ENCODE peak calls at places on chromosomes 7 and 10, in ten cellular contexts. M is A549, W is IMR-90, X is breast epithelium, D is H54, S is GM12891, K is HCT116, B is sigmoid colon, L is heart left ventricle, I is H1. R is an unnamed sample.

GRCh38 chr7:66140924-66141323 is 26.3 kb downstream of the CRCP start:
- DNase-seq in M (no peak), W (peak), X (peak), D (no peak), S (no peak), K (no peak), B (peak), L (peak), I (no peak), R (peak)

GRCh38 chr7:20351901-20352300 is 21.2 kb downstream of the ITGB8 start:
- DNase-seq in M (no peak), W (peak), X (no peak), D (no peak), S (no peak), K (no peak), B (no peak), L (no peak), I (no peak), R (no peak)

GRCh38 chr10:7477538-7478334 is 66.9 kb upstream of the SFMBT2 start:
- DNase-seq in M (no peak), W (no peak), X (no peak), D (no peak), S (no peak), K (no peak), B (no peak), L (no peak), I (no peak), R (no peak)

GRCh38 chr7:142250705-142251104 is 7.2 kb downstream of the PRSS58 start:
- DNase-seq in M (no peak), W (no peak), X (no peak), D (peak), S (no peak), K (no peak), B (no peak), L (no peak), I (no peak), R (no peak)

GRCh38 chr10:31762306-31762705 is 166.3 kb downstream of the ARHGAP12 start:
- DNase-seq in M (no peak), W (no peak), X (no peak), D (no peak), S (no peak), K (no peak), B (no peak), L (no peak), I (no peak), R (no peak)

GRCh38 chr7:79308176-79308575 is 145.3 kb downstream of the MAGI2 start:
- DNase-seq in M (peak), W (no peak), X (peak), D (no peak), S (no peak), K (peak), B (no peak), L (no peak), I (no peak), R (peak)

GRCh38 chr7:154167051-154167450 is 114.9 kb downstream of the DPP6 start:
- DNase-seq in M (no peak), W (no peak), X (no peak), D (no peak), S (no peak), K (no peak), B (no peak), L (no peak), I (no peak), R (no peak)

GRCh38 chr7:149625339-149625946 is 127.8 kb upstream of the ZNF746 start:
- DNase-seq in M (peak), W (peak), X (peak), D (no peak), S (peak), K (peak), B (peak), L (peak), I (peak), R (no peak)

GRCh38 chr7:95396136-95397032 is at the start of gene PON3:
- DNase-seq in M (peak), W (no peak), X (peak), D (no peak), S (no peak), K (peak), B (peak), L (peak), I (peak), R (peak)

GRCh38 chr10:15472431-15473400 is 101.6 kb upstream of the FAM171A1 start:
- DNase-seq in M (no peak), W (peak), X (no peak), D (no peak), S (no peak), K (no peak), B (no peak), L (no peak), I (peak), R (no peak)

GRCh38 chr7:1542329-1542728 is 11.8 kb downstream of the MAFK start:
- DNase-seq in M (no peak), W (no peak), X (no peak), D (no peak), S (no peak), K (no peak), B (no peak), L (no peak), I (no peak), R (no peak)

GRCh38 chr10:32958085-32958991 is at the start of gene ITGB1:
- DNase-seq in M (peak), W (peak), X (peak), D (peak), S (peak), K (peak), B (peak), L (peak), I (peak), R (peak)
- TF ChIP-seq POLR2A in M (peak), W (peak), X (peak), D (peak), S (no peak), K (no peak), B (peak), L (peak), I (peak), R (peak)

GRCh38 chr7:77415822-77416620 is at the start of gene GSAP:
- DNase-seq in M (peak), W (no peak), X (peak), D (peak), S (peak), K (no peak), B (peak), L (peak), I (peak), R (peak)
- TF ChIP-seq POLR2A in M (peak), W (no peak), X (no peak), D (peak), S (peak), K (no peak), B (no peak), L (no peak), I (no peak), R (no peak)

DNA sequence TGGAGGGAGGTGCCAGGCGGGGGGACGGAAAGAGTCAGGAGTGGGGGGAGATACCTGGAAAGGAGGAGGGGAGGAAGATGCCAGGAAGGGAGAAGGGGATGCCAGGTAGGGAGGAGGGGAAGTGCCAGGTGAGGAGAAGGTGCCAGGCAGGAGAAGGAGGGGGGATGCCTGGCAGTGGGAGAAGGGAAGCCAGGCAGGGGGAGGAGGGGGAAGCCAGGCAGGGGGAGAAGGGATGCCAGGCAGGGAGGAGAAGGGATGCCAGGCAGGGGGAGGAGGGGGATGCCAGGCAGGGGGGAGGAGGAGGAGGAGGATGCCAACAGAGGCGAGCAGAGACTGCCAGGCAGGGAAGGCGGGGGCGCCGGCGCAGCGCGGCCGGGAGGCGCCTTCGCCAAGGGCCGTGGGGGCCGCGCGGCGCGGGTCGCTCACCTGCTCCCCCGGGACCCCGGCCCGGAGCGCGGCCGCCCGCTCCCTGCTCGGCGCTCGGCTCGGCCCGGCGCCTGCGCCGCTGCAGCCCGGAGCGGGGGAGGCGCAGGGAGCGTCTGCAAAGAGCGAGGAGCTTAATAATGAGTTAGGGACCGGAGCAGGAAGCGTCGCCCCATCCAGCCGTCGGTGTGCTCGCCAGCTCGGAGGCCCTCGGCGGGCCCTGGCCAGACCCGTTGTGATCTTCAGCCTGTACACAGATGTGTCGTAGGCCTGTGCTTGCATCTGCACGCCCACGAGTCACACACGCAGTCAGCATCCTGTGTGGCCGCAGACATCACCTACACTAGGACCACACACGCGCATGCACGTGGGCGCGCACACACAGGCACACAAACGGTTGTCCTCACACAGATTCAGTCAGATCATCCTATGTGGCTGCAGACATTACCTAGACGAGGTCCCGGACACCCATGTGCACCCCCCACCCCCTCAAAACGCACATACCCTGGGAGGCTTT is 28.4 kb upstream of the SMARCD3 start:
- DNase-seq in M (peak), W (peak), X (peak), D (peak), S (peak), K (peak), B (peak), L (peak), I (peak), R (no peak)
- TF ChIP-seq POLR2A in M (peak), W (no peak), X (no peak), D (peak), S (no peak), K (no peak), B (no peak), L (no peak), I (no peak), R (no peak)

DNA sequence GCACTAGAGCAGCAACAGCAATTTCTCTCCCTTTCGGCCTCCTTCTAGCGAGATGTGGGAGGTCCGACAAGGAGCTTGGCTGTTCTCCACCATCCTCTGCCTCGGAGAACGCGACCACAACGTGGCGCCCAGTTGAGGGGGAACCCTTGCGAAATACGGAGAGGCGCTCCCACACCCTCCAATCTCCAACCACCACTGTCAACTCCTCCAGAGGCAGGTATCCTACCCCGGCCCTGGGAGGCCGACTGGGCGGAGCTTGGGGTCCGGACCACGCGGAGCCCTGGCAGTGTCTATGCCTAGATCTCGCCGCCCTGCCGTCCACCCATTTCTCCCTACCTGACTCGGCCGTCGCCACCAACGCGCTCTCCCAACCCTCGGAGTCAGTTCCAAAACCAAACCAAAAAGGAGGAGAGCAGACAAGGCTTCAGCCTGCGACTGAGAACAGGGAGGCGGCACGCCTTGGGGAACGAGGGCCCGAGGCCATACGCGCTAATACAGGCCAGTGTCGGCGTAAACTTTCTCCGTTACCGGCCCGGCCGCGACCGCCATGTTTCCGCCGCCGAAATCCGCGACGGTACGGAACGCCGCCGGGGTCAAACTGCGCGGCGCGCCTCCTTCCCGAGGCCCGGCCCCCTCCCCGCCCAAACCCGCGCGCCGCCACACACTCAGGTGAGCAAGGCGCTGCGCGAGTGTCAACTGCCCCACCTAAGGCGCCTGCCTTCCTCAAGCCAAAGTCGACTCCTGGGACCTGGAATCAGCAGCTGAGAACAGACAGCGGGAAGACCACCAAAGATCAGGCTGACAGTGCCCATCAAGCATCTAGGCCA is at the start of gene TMEM168:
- DNase-seq in M (peak), W (peak), X (peak), D (peak), S (peak), K (peak), B (peak), L (peak), I (peak), R (peak)
- TF ChIP-seq POLR2A in M (peak), W (peak), X (no peak), D (peak), S (peak), K (peak), B (peak), L (peak), I (peak), R (peak)

DNA sequence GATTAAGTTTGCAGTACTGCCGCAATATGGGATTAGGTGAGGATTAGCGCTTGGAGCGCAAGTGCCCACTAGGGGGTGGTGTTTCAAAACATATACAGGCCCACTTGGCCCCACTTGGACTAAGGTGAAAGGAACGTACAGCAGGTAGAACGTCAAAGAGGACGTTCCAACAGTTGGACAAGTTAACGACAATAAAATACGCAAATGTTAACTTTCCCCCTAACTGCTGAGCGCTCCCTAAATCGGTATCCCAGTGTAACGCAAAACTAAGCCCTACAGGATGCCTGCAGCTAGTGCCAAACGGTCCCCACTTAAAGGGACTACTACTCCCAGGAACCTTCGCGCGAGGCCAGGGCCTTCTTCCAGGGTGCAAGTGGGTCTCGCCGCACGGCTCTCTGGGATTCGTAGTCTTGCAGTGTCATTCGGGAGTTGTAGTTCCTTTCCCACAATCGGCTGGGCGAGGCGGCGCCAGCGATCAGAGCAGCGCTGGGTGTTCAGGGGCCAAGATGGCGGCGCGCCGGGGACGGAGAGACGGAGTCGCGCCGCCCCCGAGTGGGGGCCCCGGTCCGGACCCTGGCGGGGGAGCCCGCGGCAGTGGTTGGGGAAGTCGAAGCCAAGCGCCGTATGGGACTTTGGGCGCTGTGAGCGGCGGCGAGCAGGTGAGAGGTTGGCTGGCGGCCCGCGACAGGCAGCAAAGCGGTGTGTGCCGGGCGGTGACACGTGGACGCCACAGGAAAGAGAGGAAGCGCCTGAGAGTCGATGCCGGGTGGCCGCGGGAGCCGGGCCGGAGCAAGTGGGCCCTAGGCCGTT is at the start of gene PPRC1:
- DNase-seq in M (peak), W (peak), X (peak), D (peak), S (peak), K (peak), B (peak), L (peak), I (peak), R (peak)
- TF ChIP-seq POLR2A in M (peak), W (peak), X (no peak), D (peak), S (peak), K (peak), B (peak), L (peak), I (peak), R (peak)

GRCh38 chr7:123425246-123425645 is 109.1 kb downstream of the IQUB start:
- DNase-seq in M (no peak), W (no peak), X (no peak), D (no peak), S (no peak), K (no peak), B (no peak), L (no peak), I (no peak), R (no peak)
- TF ChIP-seq POLR2A in M (no peak), W (no peak), X (no peak), D (no peak), S (no peak), K (no peak), B (no peak), L (no peak), I (no peak), R (no peak)